ENCODE peak calls at places on chromosomes 4 and X, in four cellular contexts. One of them, this sample, is unnamed. For H3K4me1 and H3K27me3, the result is how much of the 10 kb centered on the place peaks cover.

GRCh38 chr4:142817442-142817841 is 28.7 kb downstream of the INPP4B start:
- DNase-seq in fibroblast of lung: peak
- DNase-seq in neural progenitor cell: peak
- DNase-seq in DND-41: peak
- DNase-seq in this sample: no peak

GRCh38 chr4:4697584-4697983 is 155.7 kb upstream of the STX18 start:
- DNase-seq in neural progenitor cell: no peak
- DNase-seq in fibroblast of lung: no peak
- DNase-seq in DND-41: no peak
- DNase-seq in this sample: no peak

GRCh38 chr4:27407616-27408015 is 547.0 kb downstream of the STIM2 start:
- DNase-seq in fibroblast of lung: peak
- DNase-seq in DND-41: no peak
- DNase-seq in neural progenitor cell: no peak
- DNase-seq in this sample: no peak

GRCh38 chrX:136759968-136760367 is 20.8 kb downstream of the ARHGEF6 start:
- DNase-seq in fibroblast of lung: no peak
- DNase-seq in neural progenitor cell: no peak
- DNase-seq in DND-41: no peak
- DNase-seq in this sample: no peak

GRCh38 chr4:122703868-122704267 is 28.6 kb upstream of the BBS12 start:
- DNase-seq in fibroblast of lung: peak
- DNase-seq in neural progenitor cell: peak
- DNase-seq in DND-41: no peak
- DNase-seq in this sample: no peak

GRCh38 chr4:100540156-100540555 is 22.3 kb upstream of the EMCN start:
- DNase-seq in fibroblast of lung: no peak
- DNase-seq in DND-41: no peak
- DNase-seq in neural progenitor cell: no peak
- DNase-seq in this sample: peak

GRCh38 chrX:153884136-153885076 is 1.6 kb downstream of the L1CAM start:
- DNase-seq in DND-41: no peak
- DNase-seq in fibroblast of lung: no peak
- DNase-seq in neural progenitor cell: no peak
- DNase-seq in this sample: no peak

GRCh38 chrX:134460861-134461218 is 875 bp downstream of the HPRT1 start:
- DNase-seq in neural progenitor cell: no peak
- DNase-seq in DND-41: no peak
- DNase-seq in fibroblast of lung: peak
- DNase-seq in this sample: peak

GRCh38 chr4:55947912-55948725 is 626 bp upstream of the CEP135 start:
- DNase-seq in DND-41: no peak
- DNase-seq in neural progenitor cell: no peak
- DNase-seq in fibroblast of lung: peak
- DNase-seq in this sample: peak

GRCh38 chr4:155085843-155086530 is 122.4 kb upstream of the NPY2R start:
- DNase-seq in DND-41: no peak
- DNase-seq in neural progenitor cell: no peak
- DNase-seq in fibroblast of lung: peak
- DNase-seq in this sample: no peak

GRCh38 chr4:160318567-160319220 is 1215.8 kb downstream of the RAPGEF2 start:
- DNase-seq in DND-41: no peak
- DNase-seq in neural progenitor cell: no peak
- DNase-seq in fibroblast of lung: peak
- DNase-seq in this sample: no peak

GRCh38 chrX:119325456-119325855 is 73.7 kb upstream of the SLC25A43 start:
- DNase-seq in DND-41: no peak
- DNase-seq in neural progenitor cell: no peak
- DNase-seq in fibroblast of lung: peak
- DNase-seq in this sample: no peak

GRCh38 chr4:144154044-144154443 is 13.5 kb upstream of the GYPA start:
- DNase-seq in DND-41: no peak
- DNase-seq in fibroblast of lung: no peak
- DNase-seq in neural progenitor cell: no peak
- DNase-seq in this sample: no peak

DNA sequence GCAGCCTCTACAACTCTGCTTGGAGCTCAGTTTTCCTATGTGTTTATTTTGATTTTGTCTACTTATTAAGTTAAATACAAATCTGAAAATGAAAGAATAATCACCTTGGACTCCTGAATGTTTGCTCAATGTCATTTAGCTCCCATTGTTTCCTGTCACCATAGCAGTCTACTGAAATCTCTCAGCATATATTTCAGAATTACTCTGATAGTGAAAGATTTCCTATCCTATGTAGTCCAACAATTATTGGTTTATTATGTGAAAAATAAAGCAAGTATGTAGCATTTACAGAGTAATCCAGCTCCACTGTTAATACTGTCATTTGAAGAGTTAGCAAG is 168.4 kb downstream of the CBR4 start:
- DNase-seq in fibroblast of lung: no peak
- DNase-seq in neural progenitor cell: no peak
- DNase-seq in DND-41: no peak
- DNase-seq in this sample: no peak
- H3K4me1 ChIP-seq in fibroblast of lung: under half
- H3K4me1 ChIP-seq in neural progenitor cell: under half
- H3K4me1 ChIP-seq in DND-41: under half
- H3K4me1 ChIP-seq in this sample: under half

DNA sequence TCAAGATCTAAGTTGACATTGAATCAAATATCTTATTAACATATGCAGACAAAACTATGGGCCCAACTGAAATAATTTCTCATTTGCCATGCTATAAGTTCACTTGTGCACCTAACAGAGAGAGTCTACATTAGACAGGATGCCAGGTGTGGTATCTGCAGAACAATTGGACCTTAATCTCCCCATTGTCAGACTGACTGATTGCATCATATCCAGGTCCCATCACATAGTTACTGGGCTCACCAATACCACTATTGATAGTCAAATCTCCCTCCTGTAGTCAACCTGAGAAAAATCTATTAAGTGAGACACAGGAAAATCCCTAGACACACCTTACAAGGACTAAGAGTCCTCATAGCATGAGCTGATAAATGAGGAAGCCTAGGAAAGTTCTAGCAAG is 156.0 kb upstream of the FRG1 start:
- DNase-seq in neural progenitor cell: no peak
- DNase-seq in DND-41: no peak
- DNase-seq in fibroblast of lung: no peak
- DNase-seq in this sample: no peak
- H3K27me3 ChIP-seq in neural progenitor cell: under half
- H3K27me3 ChIP-seq in DND-41: under half
- H3K27me3 ChIP-seq in fibroblast of lung: under half
- H3K27me3 ChIP-seq in this sample: under half

GRCh38 chr4:8159522-8160232 is 1.1 kb upstream of the ABLIM2 start:
- DNase-seq in fibroblast of lung: no peak
- DNase-seq in DND-41: no peak
- DNase-seq in neural progenitor cell: no peak
- DNase-seq in this sample: no peak

GRCh38 chr4:8156617-8157016 is 2.0 kb downstream of the ABLIM2 start:
- DNase-seq in fibroblast of lung: no peak
- DNase-seq in DND-41: no peak
- DNase-seq in neural progenitor cell: no peak
- DNase-seq in this sample: no peak

GRCh38 chr4:8158710-8159521 is at the start of gene ABLIM2:
- DNase-seq in DND-41: peak
- DNase-seq in fibroblast of lung: peak
- DNase-seq in neural progenitor cell: peak
- DNase-seq in this sample: peak

GRCh38 chr4:8157496-8157895 is 1.1 kb downstream of the ABLIM2 start:
- DNase-seq in fibroblast of lung: no peak
- DNase-seq in neural progenitor cell: peak
- DNase-seq in DND-41: no peak
- DNase-seq in this sample: no peak

DNA sequence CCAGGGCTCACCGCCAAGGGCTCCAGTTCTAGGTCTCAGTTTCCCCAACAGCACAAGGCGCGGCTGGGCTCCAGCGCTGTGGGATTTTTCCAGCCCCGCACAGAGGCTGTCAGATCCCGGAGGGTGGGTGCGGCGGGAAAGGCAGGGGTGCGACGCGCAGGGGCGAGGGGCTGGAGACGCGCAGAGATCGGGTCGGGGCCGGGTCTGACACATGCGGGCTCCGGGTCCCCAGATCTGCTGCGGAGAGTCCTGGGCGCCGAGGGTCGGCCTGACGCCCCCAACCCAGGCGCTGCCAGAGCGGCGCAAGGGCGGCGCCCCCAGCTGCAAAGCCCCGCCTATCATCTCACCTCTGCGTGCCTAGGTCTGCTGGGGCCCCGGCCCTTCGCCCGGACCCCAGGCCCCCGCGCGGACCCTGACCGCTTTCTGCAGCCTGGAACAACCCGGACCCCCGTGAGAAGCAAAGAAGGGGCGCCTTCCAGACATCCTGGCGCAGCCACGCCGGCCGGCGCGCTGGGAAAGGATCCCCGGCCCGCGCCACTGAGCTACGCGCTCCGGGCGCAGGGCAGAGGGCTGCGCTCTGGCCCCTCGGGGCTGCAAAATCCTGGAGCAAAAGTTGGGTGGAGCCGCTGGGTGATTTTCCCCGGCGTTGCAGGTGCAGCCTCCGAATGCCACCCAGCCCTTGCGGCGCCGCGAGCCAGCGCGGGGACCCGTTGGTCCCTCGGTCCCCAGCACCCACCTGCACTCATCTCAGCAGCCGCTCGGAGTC is 486 bp downstream of the ABLIM2 start:
- DNase-seq in fibroblast of lung: no peak
- DNase-seq in neural progenitor cell: no peak
- DNase-seq in DND-41: no peak
- DNase-seq in this sample: no peak
- TF ChIP-seq EZH2 in fibroblast of lung: no peak
- TF ChIP-seq EZH2 in neural progenitor cell: peak
- TF ChIP-seq EZH2 in DND-41: no peak
- TF ChIP-seq EZH2 in this sample: no peak

GRCh38 chr4:22778547-22779163 is 85.9 kb downstream of the GBA3 start:
- DNase-seq in DND-41: no peak
- DNase-seq in fibroblast of lung: no peak
- DNase-seq in neural progenitor cell: no peak
- DNase-seq in this sample: no peak
- H3K4me1 ChIP-seq in DND-41: under half
- H3K4me1 ChIP-seq in fibroblast of lung: under half
- H3K4me1 ChIP-seq in neural progenitor cell: under half
- H3K4me1 ChIP-seq in this sample: under half

GRCh38 chr4:5899881-5900280 is 7.0 kb upstream of the CRMP1 start:
- DNase-seq in neural progenitor cell: no peak
- DNase-seq in fibroblast of lung: no peak
- DNase-seq in DND-41: no peak
- DNase-seq in this sample: no peak

GRCh38 chr4:5905714-5906113 is 12.8 kb upstream of the CRMP1 start:
- DNase-seq in DND-41: no peak
- DNase-seq in fibroblast of lung: no peak
- DNase-seq in neural progenitor cell: peak
- DNase-seq in this sample: no peak

GRCh38 chr4:5899396-5899795 is 6.5 kb upstream of the CRMP1 start:
- DNase-seq in neural progenitor cell: no peak
- DNase-seq in fibroblast of lung: no peak
- DNase-seq in DND-41: no peak
- DNase-seq in this sample: no peak

GRCh38 chr4:5897674-5898073 is 4.8 kb upstream of the CRMP1 start:
- DNase-seq in fibroblast of lung: no peak
- DNase-seq in neural progenitor cell: no peak
- DNase-seq in DND-41: no peak
- DNase-seq in this sample: no peak

DNA sequence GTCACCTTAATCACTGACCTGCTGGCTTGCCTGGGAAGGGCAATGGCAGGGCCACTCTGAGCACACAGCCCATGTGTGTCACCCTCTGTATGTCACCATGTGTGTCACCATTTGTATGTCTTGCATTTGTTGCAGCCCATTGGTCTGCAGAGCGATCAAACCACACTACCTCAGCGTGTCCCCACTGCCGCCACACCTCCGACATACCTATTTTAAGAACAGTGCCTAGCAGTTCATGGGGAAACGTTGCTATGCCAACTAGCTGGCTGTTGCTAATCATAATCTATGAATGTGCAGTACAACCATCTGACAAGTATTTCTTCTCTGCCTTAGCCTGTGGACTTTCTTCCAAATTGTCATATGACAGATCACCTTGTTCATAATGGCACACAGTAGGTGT is 8.0 kb upstream of the CRMP1 start:
- DNase-seq in DND-41: no peak
- DNase-seq in neural progenitor cell: no peak
- DNase-seq in fibroblast of lung: no peak
- DNase-seq in this sample: no peak
- H3K27me3 ChIP-seq in DND-41: under half
- H3K27me3 ChIP-seq in neural progenitor cell: half or more
- H3K27me3 ChIP-seq in fibroblast of lung: under half
- H3K27me3 ChIP-seq in this sample: under half

GRCh38 chr4:61336911-61337310 is 136.8 kb downstream of the ADGRL3 start:
- DNase-seq in DND-41: no peak
- DNase-seq in neural progenitor cell: peak
- DNase-seq in fibroblast of lung: no peak
- DNase-seq in this sample: no peak

GRCh38 chr4:61332671-61333070 is 132.5 kb downstream of the ADGRL3 start:
- DNase-seq in neural progenitor cell: no peak
- DNase-seq in fibroblast of lung: peak
- DNase-seq in DND-41: no peak
- DNase-seq in this sample: no peak

GRCh38 chr4:61333490-61333889 is 133.4 kb downstream of the ADGRL3 start:
- DNase-seq in neural progenitor cell: no peak
- DNase-seq in fibroblast of lung: no peak
- DNase-seq in DND-41: no peak
- DNase-seq in this sample: no peak

GRCh38 chr4:61335364-61335763 is 135.2 kb downstream of the ADGRL3 start:
- DNase-seq in neural progenitor cell: no peak
- DNase-seq in fibroblast of lung: no peak
- DNase-seq in DND-41: no peak
- DNase-seq in this sample: no peak

DNA sequence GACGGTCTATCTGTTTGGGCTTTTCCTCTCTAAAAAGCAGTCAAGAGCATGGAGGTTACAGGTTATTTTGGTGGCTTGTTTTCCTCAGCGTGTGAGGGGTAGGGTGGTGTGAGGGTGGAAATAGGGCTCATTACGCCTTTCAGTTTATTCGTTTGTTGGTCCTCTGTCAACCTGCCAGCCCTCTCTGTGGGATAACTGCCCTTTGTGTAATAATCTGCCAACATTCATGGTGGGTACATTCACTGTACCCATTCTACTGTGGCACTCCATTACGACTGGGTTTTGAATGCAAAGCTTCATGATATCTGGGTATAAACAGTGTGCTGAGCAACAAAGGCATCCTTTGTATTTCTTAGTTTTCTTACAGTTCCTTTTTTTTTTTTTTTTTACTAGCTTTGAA is 136.4 kb downstream of the ADGRL3 start:
- DNase-seq in DND-41: no peak
- DNase-seq in fibroblast of lung: no peak
- DNase-seq in neural progenitor cell: peak
- DNase-seq in this sample: no peak
- TF ChIP-seq EZH2 in DND-41: no peak
- TF ChIP-seq EZH2 in fibroblast of lung: no peak
- TF ChIP-seq EZH2 in neural progenitor cell: no peak
- TF ChIP-seq EZH2 in this sample: no peak

GRCh38 chr4:147813107-147813773 is 81.4 kb downstream of the ARHGAP10 start:
- DNase-seq in fibroblast of lung: no peak
- DNase-seq in DND-41: no peak
- DNase-seq in neural progenitor cell: no peak
- DNase-seq in this sample: no peak

GRCh38 chr4:147820975-147821374 is 89.1 kb downstream of the ARHGAP10 start:
- DNase-seq in fibroblast of lung: no peak
- DNase-seq in DND-41: no peak
- DNase-seq in neural progenitor cell: no peak
- DNase-seq in this sample: no peak

GRCh38 chr4:147815741-147816140 is 83.9 kb downstream of the ARHGAP10 start:
- DNase-seq in fibroblast of lung: no peak
- DNase-seq in DND-41: no peak
- DNase-seq in neural progenitor cell: no peak
- DNase-seq in this sample: no peak

GRCh38 chr4:147814334-147814733 is 82.4 kb downstream of the ARHGAP10 start:
- DNase-seq in fibroblast of lung: peak
- DNase-seq in neural progenitor cell: no peak
- DNase-seq in DND-41: no peak
- DNase-seq in this sample: no peak

GRCh38 chr4:147816382-147817254 is 84.7 kb downstream of the ARHGAP10 start:
- DNase-seq in neural progenitor cell: no peak
- DNase-seq in fibroblast of lung: no peak
- DNase-seq in DND-41: no peak
- DNase-seq in this sample: no peak
- H3K4me1 ChIP-seq in neural progenitor cell: under half
- H3K4me1 ChIP-seq in fibroblast of lung: under half
- H3K4me1 ChIP-seq in DND-41: under half
- H3K4me1 ChIP-seq in this sample: under half

This sample was measured in MM.1S.